ENCODE peak calls at places on chromosomes 5 and 9, in four cellular contexts. V is K562, G is HEK293T, K is HepG2. J is an unnamed sample.

GRCh38 chr5:142065273-142065672 is 43.3 kb upstream of the NDFIP1 start:
- DNase-seq in V (no peak), G (no peak), K (peak; percentile 54), J (peak; percentile 30)

GRCh38 chr5:112917453-112918005 is 4.5 kb downstream of the REEP5 start:
- DNase-seq in V (peak; percentile 35), G (no peak), K (peak; percentile 28), J (peak; percentile 66)

GRCh38 chr5:125575561-125576504 is 829.4 kb upstream of the ZNF608 start:
- DNase-seq in V (no peak), G (peak; percentile 56), K (no peak), J (peak; percentile 19)

GRCh38 chr9:133103183-133103986 is 17.7 kb downstream of the RALGDS start:
- DNase-seq in V (peak; percentile 69), G (peak; percentile 64), K (peak; percentile 34), J (peak; percentile 78)

GRCh38 chr9:35520404-35520790 is 30.5 kb downstream of the RUSC2 start:
- DNase-seq in V (no peak), G (no peak), K (no peak), J (no peak)

GRCh38 chr5:103424453-103425205 is 138.0 kb downstream of the NUDT12 start:
- DNase-seq in V (no peak), G (no peak), K (no peak), J (no peak)

GRCh38 chr5:17315710-17316221 is 98.3 kb downstream of the BASP1 start:
- DNase-seq in V (no peak), G (no peak), K (no peak), J (no peak)

GRCh38 chr9:85178486-85178885 is 509.0 kb downstream of the NTRK2 start:
- DNase-seq in V (no peak), G (no peak), K (no peak), J (no peak)

GRCh38 chr5:109485030-109485429 is 75.3 kb upstream of the PJA2 start:
- DNase-seq in V (peak; percentile 28), G (peak; percentile 59), K (peak; percentile 92), J (no peak)

GRCh38 chr9:115941561-115942315 is 211.9 kb upstream of the PAPPA start:
- DNase-seq in V (no peak), G (no peak), K (no peak), J (no peak)

GRCh38 chr5:10793785-10794184 is 32.8 kb upstream of the DAP start:
- DNase-seq in V (no peak), G (no peak), K (no peak), J (no peak)

GRCh38 chr5:73242741-73243140 is 69.7 kb downstream of the TMEM174 start:
- DNase-seq in V (no peak), G (no peak), K (no peak), J (no peak)

GRCh38 chr9:129726322-129727160 is 26.3 kb downstream of the PTGES start:
- DNase-seq in V (peak; percentile 95), G (peak; percentile 93), K (peak; percentile 30), J (peak; percentile 89)

GRCh38 chr5:142602720-142603245 is 83.1 kb downstream of the FGF1 start:
- DNase-seq in V (no peak), G (no peak), K (no peak), J (no peak)

GRCh38 chr5:43037929-43038510 is 2.1 kb downstream of the ANXA2R start:
- DNase-seq in V (no peak), G (no peak), K (no peak), J (no peak)

GRCh38 chr9:87063246-87063645 is 115.9 kb upstream of the GAS1 start:
- DNase-seq in V (no peak), G (no peak), K (no peak), J (no peak)

GRCh38 chr9:103902263-103902662 is 191.8 kb upstream of the SMC2 start:
- DNase-seq in V (no peak), G (no peak), K (no peak), J (no peak)

GRCh38 chr5:4676934-4677333 is 463.2 kb upstream of the ADAMTS16 start:
- DNase-seq in V (no peak), G (no peak), K (no peak), J (no peak)

GRCh38 chr5:99029172-99029571 is 100.4 kb upstream of the CHD1 start:
- DNase-seq in V (no peak), G (no peak), K (no peak), J (no peak)

GRCh38 chr5:142287973-142288313 is 36.9 kb downstream of the SPRY4 start:
- DNase-seq in V (no peak), G (no peak), K (no peak), J (no peak)

GRCh38 chr9:34562136-34562745 is 27.3 kb downstream of the CNTFR start:
- DNase-seq in V (peak; percentile 41), G (peak; percentile 35), K (no peak), J (peak; percentile 80)

GRCh38 chr5:171907731-171908343 is 98.6 kb downstream of the FBXW11 start:
- DNase-seq in V (peak; percentile 48), G (peak; percentile 62), K (peak; percentile 56), J (peak; percentile 47)

GRCh38 chr9:93909242-93909616 is 45.9 kb downstream of the BARX1 start:
- DNase-seq in V (no peak), G (no peak), K (no peak), J (no peak)

GRCh38 chr5:53429706-53430105 is 50.7 kb upstream of the FST start:
- DNase-seq in V (peak; percentile 17), G (no peak), K (peak; percentile 20), J (no peak)

GRCh38 chr5:2805080-2805479 is 53.6 kb upstream of the IRX2 start:
- DNase-seq in V (no peak), G (no peak), K (no peak), J (peak; percentile 75)

GRCh38 chr9:109742759-109743388 is 37.1 kb upstream of the PALM2AKAP2 start:
- DNase-seq in V (no peak), G (no peak), K (no peak), J (no peak)

GRCh38 chr9:109739760-109740159 is 40.2 kb upstream of the PALM2AKAP2 start:
- DNase-seq in V (no peak), G (no peak), K (peak; percentile 26), J (no peak)

GRCh38 chr9:109751253-109751652 is 28.7 kb upstream of the PALM2AKAP2 start:
- DNase-seq in V (no peak), G (no peak), K (peak; percentile 49), J (no peak)

GRCh38 chr9:109745335-109746283 is 34.4 kb upstream of the PALM2AKAP2 start:
- DNase-seq in V (no peak), G (peak; percentile 55), K (no peak), J (peak; percentile 11)
- TF ChIP-seq ELF4 in V (no peak), G (no peak), K (no peak), J (no peak)

DNA sequence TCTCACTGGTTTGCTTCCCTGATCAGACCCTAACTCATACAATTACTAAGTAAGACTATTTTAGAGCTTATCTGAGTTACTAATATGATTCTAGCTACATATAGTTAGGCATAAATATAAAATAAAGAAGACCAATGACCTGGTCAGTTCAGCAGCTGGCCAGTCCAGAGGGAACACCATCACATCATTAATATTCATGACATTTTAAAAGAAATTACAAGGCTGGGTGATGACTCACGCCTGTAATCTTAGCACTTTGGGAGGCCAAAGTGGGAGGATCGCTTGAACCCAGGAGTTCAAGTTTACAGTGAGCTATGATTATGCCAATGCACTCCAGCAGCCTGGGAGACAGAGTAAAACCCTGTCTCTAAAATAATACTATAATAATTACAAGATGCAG is 37.0 kb upstream of the CDC42SE2 start:
- DNase-seq in V (no peak), G (no peak), K (no peak), J (no peak)
- TF ChIP-seq ELF4 in V (no peak), G (no peak), K (no peak), J (no peak)

DNA sequence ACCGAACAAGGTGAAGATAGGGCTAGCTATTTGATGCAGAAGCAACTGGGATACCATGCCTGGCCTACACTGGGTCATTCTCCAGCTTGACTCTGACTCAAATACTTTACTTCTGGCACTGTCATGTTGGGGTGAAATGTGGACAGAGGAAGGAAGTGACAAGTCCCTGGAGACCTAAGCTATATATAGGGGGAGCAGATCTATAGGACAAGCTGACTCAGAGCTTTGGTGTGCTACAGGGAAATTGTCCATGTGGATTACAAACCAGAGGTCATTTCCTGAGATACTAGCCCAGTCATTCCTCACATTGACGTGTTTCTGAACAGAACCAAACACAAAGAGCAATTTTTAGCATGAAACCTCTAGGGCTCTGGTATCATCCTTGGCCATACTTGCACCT is 531.6 kb upstream of the CLINT1 start:
- DNase-seq in V (no peak), G (no peak), K (no peak), J (no peak)
- TF ChIP-seq ELF4 in V (no peak), G (no peak), K (no peak), J (no peak)

DNA sequence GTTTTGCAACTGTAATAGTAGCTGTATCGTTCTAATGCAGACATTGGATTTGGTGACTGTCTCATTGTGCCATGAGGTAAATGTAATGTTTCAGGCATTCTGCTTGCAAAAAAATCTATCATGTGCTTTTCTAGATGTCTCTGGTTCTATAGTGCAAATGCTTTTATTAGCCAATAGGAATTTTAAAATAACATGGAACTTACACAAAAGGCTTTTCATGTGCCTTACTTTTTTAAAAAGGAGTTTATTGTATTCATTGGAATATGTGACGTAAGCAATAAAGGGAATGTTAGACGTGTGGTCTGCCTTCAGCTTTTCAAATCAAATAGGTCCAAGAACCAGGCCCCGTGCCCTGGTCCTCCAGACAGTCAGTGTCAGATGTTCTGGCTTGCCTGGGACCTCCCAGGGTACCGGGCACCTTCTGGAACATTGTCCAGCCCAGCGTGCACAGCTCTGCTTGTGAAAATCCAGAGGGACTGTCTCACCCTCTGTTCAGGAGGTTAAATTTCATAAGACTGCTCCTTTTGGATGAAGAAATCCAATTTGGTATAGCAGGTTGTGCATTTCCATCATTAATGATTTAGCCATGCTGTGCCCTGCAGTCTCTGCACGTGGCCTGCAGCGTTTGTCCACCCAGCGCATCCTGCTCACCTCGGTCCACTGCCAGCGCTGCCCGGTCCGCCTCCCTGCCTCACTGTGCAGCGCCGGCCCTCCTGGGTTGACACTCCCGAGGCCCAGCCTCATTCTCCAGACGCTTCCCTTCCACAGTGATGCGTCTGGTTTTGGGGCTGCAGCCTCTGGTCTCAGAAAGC is 6.6 kb upstream of the AHRR start:
- DNase-seq in V (no peak), G (no peak), K (no peak), J (no peak)
- TF ChIP-seq ELF4 in V (no peak), G (no peak), K (no peak), J (no peak)

GRCh38 chr9:118829334-118829733 is 539.9 kb downstream of the BRINP1 start:
- DNase-seq in V (no peak), G (no peak), K (no peak), J (no peak)
- TF ChIP-seq ELF4 in V (no peak), G (no peak), K (no peak), J (no peak)

GRCh38 chr9:36748322-36748899 is 175.7 kb downstream of the MELK start:
- DNase-seq in V (peak; percentile 39), G (peak; percentile 71), K (no peak), J (peak; percentile 77)
- TF ChIP-seq ELF4 in V (no peak), G (no peak), K (no peak), J (no peak)

DNA sequence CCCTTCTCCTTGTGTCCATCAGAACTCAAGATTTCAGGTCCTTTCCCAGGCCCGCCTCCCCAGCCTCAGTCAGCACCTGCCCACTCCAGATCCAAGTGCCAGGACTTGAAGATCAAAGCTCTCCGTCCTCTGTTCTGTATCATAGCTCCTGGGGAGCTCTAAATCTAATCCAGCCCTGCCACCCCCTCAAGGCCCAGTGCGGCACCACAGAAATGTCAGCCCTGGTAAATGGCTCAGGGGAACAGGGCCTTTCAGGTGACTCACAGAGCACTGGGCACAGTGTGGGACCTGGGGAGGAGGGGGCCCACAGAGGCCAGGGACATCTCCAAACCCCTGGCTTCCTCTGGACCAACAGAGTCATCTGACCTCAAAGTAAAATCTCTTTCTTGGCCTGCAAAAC is 6.0 kb downstream of the CSF2 start:
- DNase-seq in V (no peak), G (no peak), K (no peak), J (no peak)
- TF ChIP-seq ELF4 in V (no peak), G (no peak), K (no peak), J (no peak)

J was measured in WTC11.